ENCODE peak calls at places on chromosomes 7 and 10, in seven cellular contexts. M is upper lobe of right lung, Y is heart right ventricle, B is HCT116, V is Peyer's patch, F is hepatocyte, L is cardiac muscle cell. D is an unnamed sample.

GRCh38 chr10:12960939-12961338 is 40.6 kb downstream of the CCDC3 start:
- DNase-seq in M (no peak), Y (no peak), B (no peak), V (no peak), F (no peak), L (no peak), D (peak; percentile 42)

GRCh38 chr7:112129655-112130323 is 76.4 kb downstream of the DOCK4 start:
- DNase-seq in M (no peak), Y (peak; percentile 28), B (no peak), V (no peak), F (no peak), L (no peak), D (no peak)

GRCh38 chr7:40922316-40922670 is 780.6 kb downstream of the INHBA start:
- DNase-seq in M (no peak), Y (no peak), B (no peak), V (no peak), F (no peak), L (no peak), D (no peak)

GRCh38 chr10:34413214-34413613 is 401.9 kb downstream of the PARD3 start:
- DNase-seq in M (no peak), Y (no peak), B (no peak), V (no peak), F (no peak), L (no peak), D (no peak)

GRCh38 chr10:43238462-43238861 is 28.4 kb downstream of the RASGEF1A start:
- DNase-seq in M (peak; percentile 22), Y (no peak), B (no peak), V (peak; percentile 22), F (no peak), L (no peak), D (peak; percentile 24)

GRCh38 chr7:26343320-26343832 is 51.7 kb downstream of the SNX10 start:
- DNase-seq in M (no peak), Y (no peak), B (no peak), V (no peak), F (no peak), L (no peak), D (no peak)

GRCh38 chr10:62744136-62744535 is 60.4 kb upstream of the ADO start:
- DNase-seq in M (peak; percentile 65), Y (no peak), B (no peak), V (no peak), F (no peak), L (no peak), D (no peak)

GRCh38 chr10:51301644-51302043 is 227.4 kb downstream of the PRKG1 start:
- DNase-seq in M (no peak), Y (peak; percentile 5), B (no peak), V (no peak), F (no peak), L (no peak), D (no peak)

GRCh38 chr7:41955475-41956243 is 252.8 kb upstream of the INHBA start:
- DNase-seq in M (peak; percentile 91), Y (peak; percentile 93), B (no peak), V (peak; percentile 85), F (peak; percentile 90), L (peak; percentile 73), D (peak; percentile 75)

GRCh38 chr7:159061674-159062212 is 82.9 kb downstream of the VIPR2 start:
- DNase-seq in M (peak; percentile 56), Y (no peak), B (no peak), V (no peak), F (peak; percentile 63), L (no peak), D (no peak)

GRCh38 chr7:155270876-155271275 is 26.8 kb upstream of the INSIG1 start:
- DNase-seq in M (no peak), Y (no peak), B (no peak), V (no peak), F (no peak), L (no peak), D (no peak)

GRCh38 chr7:24851791-24852190 is 94.5 kb upstream of the GSDME start:
- DNase-seq in M (no peak), Y (no peak), B (no peak), V (no peak), F (no peak), L (no peak), D (no peak)

GRCh38 chr7:106450716-106451115 is 165.9 kb upstream of the NAMPT start:
- DNase-seq in M (no peak), Y (no peak), B (no peak), V (no peak), F (no peak), L (no peak), D (no peak)

GRCh38 chr10:117552156-117552620 is 9.6 kb downstream of the EMX2 start:
- DNase-seq in M (no peak), Y (no peak), B (no peak), V (no peak), F (no peak), L (no peak), D (no peak)

GRCh38 chr10:112650588-112651030 is 203.6 kb downstream of the VTI1A start:
- DNase-seq in M (no peak), Y (no peak), B (no peak), V (no peak), F (no peak), L (no peak), D (no peak)

GRCh38 chr10:86316990-86317389 is 49.6 kb downstream of the GRID1 start:
- DNase-seq in M (peak; percentile 40), Y (no peak), B (no peak), V (no peak), F (no peak), L (no peak), D (no peak)

GRCh38 chr7:69796421-69796820 is 198.1 kb downstream of the AUTS2 start:
- DNase-seq in M (no peak), Y (no peak), B (no peak), V (no peak), F (no peak), L (no peak), D (no peak)

GRCh38 chr10:77397103-77397502 is 240.5 kb downstream of the KCNMA1 start:
- DNase-seq in M (no peak), Y (no peak), B (no peak), V (no peak), F (no peak), L (no peak), D (no peak)

GRCh38 chr7:30743371-30744074 is 8.4 kb upstream of the INMT start:
- DNase-seq in M (no peak), Y (peak; percentile 36), B (no peak), V (no peak), F (peak; percentile 49), L (peak; percentile 40), D (no peak)

GRCh38 chr10:110646417-110647135 is 2.4 kb downstream of the RBM20 start:
- DNase-seq in M (no peak), Y (no peak), B (no peak), V (no peak), F (no peak), L (no peak), D (no peak)

GRCh38 chr10:110643670-110644597 is at the start of gene RBM20:
- DNase-seq in M (no peak), Y (peak; percentile 59), B (no peak), V (no peak), F (peak; percentile 54), L (peak; percentile 76), D (no peak)

GRCh38 chr10:110642980-110643655 is 1.0 kb upstream of the RBM20 start:
- DNase-seq in M (no peak), Y (no peak), B (no peak), V (no peak), F (peak; percentile 33), L (peak; percentile 84), D (no peak)

GRCh38 chr10:110647136-110647430 is 2.9 kb downstream of the RBM20 start:
- DNase-seq in M (no peak), Y (no peak), B (no peak), V (no peak), F (no peak), L (no peak), D (no peak)

GRCh38 chr10:110644598-110645462 is 694 bp downstream of the RBM20 start:
- DNase-seq in M (no peak), Y (no peak), B (no peak), V (no peak), F (no peak), L (peak; percentile 32), D (no peak)
- H3K4me3 ChIP-seq in M (peak overlapping the region; percentile 41), Y (peak overlapping the region; percentile 71), B (peak overlapping the region; percentile 60), V (peak overlapping the region; percentile 58), F (peak overlapping the region; percentile 31), L (peak overlapping the region; percentile 93), D (peak overlapping the region; percentile 60)

DNA sequence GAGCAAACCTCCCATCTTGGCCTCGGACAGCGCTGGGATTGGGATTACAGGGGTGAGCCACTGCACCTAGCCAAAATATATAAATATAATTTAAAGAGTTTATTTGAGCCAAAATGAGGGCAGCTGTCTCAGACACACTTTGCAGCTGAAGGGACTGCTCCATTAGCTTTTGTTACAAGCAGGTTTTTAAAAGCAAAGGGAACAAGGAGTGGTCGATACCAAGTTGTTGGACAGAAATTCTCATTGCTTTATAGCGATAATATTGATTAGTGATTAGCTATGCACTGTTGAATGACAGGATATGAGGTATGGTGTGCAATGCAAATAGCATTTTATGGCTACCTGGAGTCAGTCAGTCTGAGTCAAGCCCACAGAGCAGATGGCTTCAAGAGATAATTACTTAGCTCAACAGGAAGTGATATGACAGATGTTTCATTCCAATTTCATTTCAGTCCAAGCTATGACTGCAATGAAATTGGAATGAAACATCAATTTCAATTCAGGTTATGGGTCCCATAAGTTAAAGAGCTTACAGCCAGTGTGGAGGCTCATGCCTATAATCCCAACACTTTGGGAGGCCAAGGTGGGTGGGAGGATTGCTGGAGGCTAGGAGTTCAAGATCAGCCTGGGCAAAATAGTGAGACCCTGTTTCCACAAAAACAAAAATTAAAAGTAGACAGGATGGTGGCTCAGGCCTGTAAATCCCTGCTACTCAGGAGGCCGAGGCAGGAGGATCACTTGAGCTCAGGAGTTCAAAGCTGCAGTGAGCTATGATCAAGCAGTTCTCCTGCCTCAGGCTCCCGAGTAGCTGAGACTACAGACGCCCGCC is 23.1 kb downstream of the TYW1 start:
- DNase-seq in M (no peak), Y (no peak), B (no peak), V (peak; percentile 54), F (no peak), L (no peak), D (no peak)
- H3K27ac ChIP-seq in M (no peak overlapping the region), Y (no peak overlapping the region), B (no peak overlapping the region), V (no peak overlapping the region), F (no peak overlapping the region), L (no peak overlapping the region), D (no peak overlapping the region)

GRCh38 chr10:29590598-29591415 is 44.0 kb downstream of the SVIL start:
- DNase-seq in M (no peak), Y (no peak), B (peak; percentile 21), V (no peak), F (peak; percentile 58), L (peak; percentile 52), D (no peak)
- H3K4me3 ChIP-seq in M (peak overlapping the region; percentile 17), Y (no peak overlapping the region), B (no peak overlapping the region), V (no peak overlapping the region), F (no peak overlapping the region), L (no peak overlapping the region), D (no peak overlapping the region)

DNA sequence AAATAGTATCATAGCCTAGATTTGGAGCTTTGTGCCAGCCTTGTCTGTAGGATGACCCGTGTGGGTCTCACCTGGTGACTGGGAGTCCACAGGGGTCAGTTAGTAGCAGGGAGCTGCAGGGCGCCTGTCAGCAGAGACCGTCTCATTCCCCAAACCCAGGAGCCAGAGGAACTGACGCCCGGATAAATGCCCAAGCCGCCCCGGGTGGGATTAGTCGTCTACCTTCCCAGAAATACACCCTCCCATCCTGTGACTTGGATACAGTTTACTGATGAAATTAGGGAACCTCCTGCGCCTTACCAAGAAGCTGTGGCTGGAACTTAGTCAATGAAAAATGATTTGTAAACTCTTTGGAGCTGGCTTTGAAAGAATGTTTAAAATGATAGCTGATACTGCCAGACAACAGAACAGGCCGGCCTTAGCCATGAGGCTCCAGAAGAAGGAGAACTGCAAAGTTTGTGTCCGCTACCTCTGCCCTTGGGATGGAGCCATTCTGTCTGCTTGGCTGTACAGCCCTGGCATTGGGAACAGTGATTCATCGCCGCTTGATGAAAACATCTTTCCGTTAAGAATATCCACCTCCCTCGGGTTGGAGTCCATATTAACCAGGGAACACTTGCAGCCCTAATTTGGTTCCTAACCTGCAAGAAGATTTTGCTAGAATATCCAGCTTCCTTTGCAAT is 12.7 kb downstream of the FOXK1 start:
- DNase-seq in M (no peak), Y (peak; percentile 55), B (no peak), V (peak; percentile 57), F (peak; percentile 27), L (no peak), D (no peak)
- H3K27ac ChIP-seq in M (peak overlapping the region; percentile 24), Y (peak overlapping the region; percentile 56), B (no peak overlapping the region), V (no peak overlapping the region), F (peak overlapping the region; percentile 50), L (peak overlapping the region; percentile 70), D (peak overlapping the region; percentile 62)

D was measured in dorsolateral prefrontal cortex.